ENCODE peak calls at places on chromosomes 16 and 17, in six cellular contexts. O, Y, P, Z, D and E are unnamed samples.

GRCh38 chr16:29699324-29700219 is 20.6 kb downstream of the QPRT start:
- DNase-seq in D (no peak), Y (no peak), O (no peak), P (no peak), Z (no peak), E (no peak)

GRCh38 chr17:82636626-82637598 is 11.3 kb downstream of the WDR45B start:
- DNase-seq in O (no peak), P (no peak), Y (no peak), D (no peak), Z (no peak), E (no peak)

GRCh38 chr17:48903401-48903800 is 4.8 kb upstream of the UBE2Z start:
- DNase-seq in O (no peak), Y (no peak), P (peak), Z (no peak), D (no peak), E (no peak)

GRCh38 chr17:40018211-40019121 is 3.2 kb downstream of the CSF3 start:
- DNase-seq in P (no peak), Z (no peak), O (no peak), D (no peak), Y (peak), E (no peak)

GRCh38 chr17:74361613-74362391 is at the start of gene BTBD17:
- DNase-seq in Z (no peak), P (peak), O (peak), D (peak), Y (peak), E (no peak)

GRCh38 chr16:89368604-89369249 is 121.6 kb downstream of the ANKRD11 start:
- DNase-seq in D (no peak), Y (no peak), O (no peak), P (no peak), Z (no peak), E (no peak)

GRCh38 chr16:30380801-30381208 is 1.6 kb downstream of the SEPTIN1 start:
- DNase-seq in Z (no peak), Y (no peak), D (no peak), O (no peak), P (no peak), E (no peak)

GRCh38 chr16:13018026-13018425 is 116.6 kb downstream of the SHISA9 start:
- DNase-seq in Z (no peak), O (no peak), P (no peak), Y (no peak), D (no peak), E (no peak)

GRCh38 chr16:88298166-88298881 is 84.4 kb upstream of the ZNF469 start:
- DNase-seq in Y (no peak), P (no peak), O (no peak), D (no peak), Z (no peak), E (peak)

GRCh38 chr17:57589151-57590034 is 155.7 kb downstream of the CCDC182 start:
- DNase-seq in P (no peak), D (no peak), Y (no peak), O (no peak), Z (no peak), E (no peak)

GRCh38 chr17:57563968-57564367 is 181.1 kb downstream of the CCDC182 start:
- DNase-seq in Y (peak), D (no peak), O (no peak), P (no peak), Z (no peak), E (no peak)

GRCh38 chr17:57654040-57654775 is 90.9 kb downstream of the CCDC182 start:
- DNase-seq in D (no peak), Z (no peak), P (no peak), O (no peak), Y (no peak), E (no peak)

GRCh38 chr16:73143681-73144370 is 95.9 kb upstream of the ZFHX3 start:
- DNase-seq in P (no peak), O (no peak), D (no peak), Z (no peak), Y (no peak), E (no peak)

DNA sequence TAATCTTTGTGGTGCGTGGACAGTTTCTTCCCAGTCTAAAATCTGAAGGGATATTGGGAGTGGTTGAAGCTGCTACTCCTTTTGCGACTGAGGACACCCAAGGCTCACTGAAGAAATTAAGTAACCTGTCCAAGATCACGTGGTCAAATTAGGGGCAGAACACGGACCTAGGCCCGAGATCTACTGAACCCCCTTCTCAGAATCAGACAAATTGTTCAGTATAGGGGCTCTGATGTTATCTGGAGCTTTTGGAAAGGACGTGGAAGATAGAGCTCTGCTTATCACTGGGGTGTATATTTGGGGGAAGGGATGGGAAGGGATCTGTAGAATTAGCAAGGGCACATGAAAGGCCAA is 857 bp downstream of the TANGO6 start:
- DNase-seq in O (peak), Z (peak), P (no peak), Y (peak), D (no peak), E (no peak)
- TF ChIP-seq SMC3 in O (no peak), Z (no peak), P (no peak), Y (no peak), D (no peak), E (no peak)

DNA sequence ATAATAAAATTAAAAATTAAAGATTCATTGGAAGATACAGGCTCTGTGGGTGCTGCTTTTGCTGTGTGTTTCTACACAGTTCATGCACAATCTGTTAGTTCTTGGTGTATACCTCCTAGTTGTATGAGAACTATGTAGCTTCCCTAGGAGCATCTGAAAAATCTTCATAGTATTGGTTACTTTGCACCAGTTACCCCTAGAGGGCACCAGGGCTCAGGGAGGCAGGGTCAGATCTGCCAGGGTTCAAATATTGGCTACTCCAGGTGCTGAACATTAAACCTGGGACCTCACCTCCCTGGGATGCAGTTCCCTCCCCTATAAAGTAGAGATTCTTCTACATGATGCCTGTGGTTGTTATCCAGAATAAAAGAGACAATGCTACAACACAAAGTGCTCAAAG is 583.0 kb upstream of the CDH11 start:
- DNase-seq in Y (no peak), D (peak), P (no peak), O (no peak), Z (no peak), E (no peak)
- TF ChIP-seq SMC3 in Y (peak), D (no peak), P (no peak), O (no peak), Z (no peak), E (peak)

GRCh38 chr16:55701442-55702319 is 45.9 kb downstream of the SLC6A2 start:
- DNase-seq in P (peak), Z (no peak), D (peak), Y (peak), O (peak), E (peak)
- TF ChIP-seq SMC3 in P (peak), Z (peak), D (peak), Y (peak), O (peak), E (peak)

GRCh38 chr17:79075861-79076406 is 1.3 kb downstream of the ENGASE start:
- DNase-seq in P (no peak), Y (no peak), Z (no peak), O (no peak), D (peak), E (no peak)
- TF ChIP-seq SMC3 in P (no peak), Y (no peak), Z (no peak), O (no peak), D (no peak), E (no peak)

GRCh38 chr17:21164226-21165019 is 37.7 kb downstream of the DHRS7B start:
- DNase-seq in O (no peak), Y (no peak), D (no peak), P (no peak), Z (no peak), E (no peak)

GRCh38 chr17:21162394-21162775 is 35.6 kb downstream of the DHRS7B start:
- DNase-seq in Z (no peak), D (no peak), Y (no peak), P (no peak), O (no peak), E (no peak)

GRCh38 chr17:21160401-21160800 is 33.6 kb downstream of the DHRS7B start:
- DNase-seq in O (no peak), P (no peak), Y (no peak), D (no peak), Z (no peak), E (no peak)

GRCh38 chr17:21163101-21163500 is 36.3 kb downstream of the DHRS7B start:
- DNase-seq in D (no peak), Y (no peak), O (no peak), Z (no peak), P (no peak), E (no peak)

GRCh38 chr17:21161498-21162393 is 35.0 kb downstream of the DHRS7B start:
- DNase-seq in Z (no peak), D (no peak), O (no peak), Y (no peak), P (peak), E (peak)
- TF ChIP-seq SMC3 in Z (no peak), D (no peak), O (no peak), Y (no peak), P (no peak), E (no peak)